ENCODE peak calls at places on chromosomes 3 and 15, in four cellular contexts. D, W, I and E are unnamed samples. For H3K27me3, the result is how much of the 10 kb centered on the place peaks cover.

GRCh38 chr3:64216706-64217105 is 8.6 kb downstream of the PRICKLE2 start:
- DNase-seq in D (peak), W (peak), I (peak), E (no peak)

GRCh38 chr3:120147072-120147871 is 53.0 kb upstream of the GSK3B start:
- DNase-seq in D (no peak), W (peak), I (peak), E (peak)

GRCh38 chr3:13332158-13332557 is 88.0 kb downstream of the NUP210 start:
- DNase-seq in D (no peak), W (no peak), I (peak), E (no peak)

GRCh38 chr3:64214697-64215018 is 10.6 kb downstream of the PRICKLE2 start:
- DNase-seq in D (peak), W (peak), I (peak), E (no peak)

GRCh38 chr3:109109574-109109973 is 8.4 kb downstream of the MORC1 start:
- DNase-seq in D (no peak), W (no peak), I (no peak), E (no peak)

GRCh38 chr3:61894988-61895935 is 333.9 kb downstream of the PTPRG start:
- DNase-seq in D (peak), W (peak), I (peak), E (peak)

GRCh38 chr3:138114988-138115971 is at the start of gene DZIP1L:
- DNase-seq in D (peak), W (peak), I (peak), E (peak)

GRCh38 chr3:52774066-52774713 is 3.2 kb upstream of the ITIH1 start:
- DNase-seq in D (no peak), W (no peak), I (no peak), E (no peak)

GRCh38 chr3:189909573-189909972 is 211.1 kb downstream of the P3H2 start:
- DNase-seq in D (no peak), W (no peak), I (peak), E (no peak)

GRCh38 chr3:198028718-198029117 is 68.7 kb downstream of the LMLN start:
- DNase-seq in D (peak), W (no peak), I (peak), E (no peak)

GRCh38 chr3:30638685-30639412 is 32.4 kb downstream of the TGFBR2 start:
- DNase-seq in D (no peak), W (no peak), I (no peak), E (no peak)
- H3K27me3 ChIP-seq in D (under half), W (under half), I (under half), E (under half)

GRCh38 chr15:28191832-28192231 is 92.7 kb upstream of the OCA2 start:
- DNase-seq in D (peak), W (peak), I (no peak), E (peak)
- TF ChIP-seq CTCF in D (peak), W (peak), I (no peak), E (no peak)

DNA sequence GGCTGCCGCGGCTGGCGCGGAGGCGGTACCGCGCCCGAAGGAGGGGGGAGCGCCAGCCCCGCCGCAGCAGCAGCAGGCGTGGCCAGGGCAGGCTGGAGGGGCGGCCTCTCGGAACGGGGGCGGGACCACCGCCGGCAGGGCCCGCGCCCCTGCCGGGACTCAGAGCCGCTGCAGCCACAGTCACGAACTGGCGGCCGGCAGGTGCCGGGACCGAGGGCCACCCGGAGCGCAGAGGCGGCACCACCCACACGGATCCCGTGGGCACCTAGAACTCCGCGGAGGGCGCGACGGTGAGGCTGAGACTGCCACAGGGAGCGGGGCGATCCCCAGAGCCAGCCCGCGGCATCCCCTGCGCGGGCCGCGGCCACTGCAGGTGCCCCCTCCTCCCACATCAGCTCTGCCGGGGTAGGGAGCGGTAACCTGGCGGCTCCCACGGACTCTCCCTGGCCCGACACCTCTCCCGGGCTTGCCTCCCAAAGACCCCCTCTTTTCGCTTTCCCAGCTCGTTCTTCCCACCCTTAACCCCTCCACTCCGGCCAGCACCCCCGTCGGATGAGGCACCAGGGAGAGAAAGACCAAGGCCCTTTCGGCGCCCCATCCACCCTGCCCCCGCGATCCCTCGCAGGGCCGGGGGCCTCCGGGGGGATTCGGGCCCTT is at the start of gene VWA5B2:
- DNase-seq in D (peak), W (peak), I (peak), E (peak)
- H3K27me3 ChIP-seq in D (under half), W (half or more), I (under half), E (under half)

DNA sequence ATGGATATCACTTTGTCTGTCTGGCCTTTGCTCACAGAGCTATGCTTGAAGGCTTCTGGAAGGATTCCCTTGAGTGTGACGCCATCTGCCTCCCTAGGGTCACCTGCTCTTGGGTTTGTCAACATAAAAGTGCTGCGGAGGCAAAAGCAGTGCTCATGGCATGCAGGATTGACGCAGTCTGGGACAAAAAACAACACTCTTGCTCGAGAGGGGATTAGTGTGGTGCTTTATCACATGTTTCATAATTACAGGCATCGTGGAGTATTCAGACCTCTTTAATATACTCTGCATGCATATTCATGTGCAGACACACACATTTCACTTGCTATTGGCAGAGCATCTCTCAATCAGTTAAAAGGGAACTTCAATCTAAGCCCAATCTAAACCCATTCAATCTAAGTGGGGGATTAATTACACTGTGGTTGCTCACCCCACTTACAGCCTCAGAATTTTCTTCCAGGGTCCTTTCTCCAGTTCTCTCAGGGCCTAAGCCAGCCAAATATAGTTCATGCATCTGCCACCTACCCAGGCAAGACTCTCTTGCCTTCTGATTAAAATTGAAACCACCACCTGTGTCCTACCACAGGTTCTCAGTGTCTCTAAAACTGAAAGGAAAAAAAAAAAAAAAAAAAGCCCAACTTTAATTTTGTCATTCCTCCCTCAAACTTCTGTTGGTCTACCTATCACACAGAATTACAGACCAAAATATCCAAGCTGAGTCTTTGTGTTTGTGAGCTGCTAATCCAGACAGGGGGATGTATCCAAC is 75.6 kb downstream of the BFSP2 start:
- DNase-seq in D (no peak), W (peak), I (no peak), E (no peak)
- TF ChIP-seq CTCF in D (no peak), W (no peak), I (no peak), E (no peak)